ENCODE peak calls at places on chromosomes 6 and 20, in eight cellular contexts. D, K, E, B, Z, L, M and P are unnamed samples.

GRCh38 chr6:143232849-143233248 is 172.2 kb downstream of the AIG1 start:
- DNase-seq in D (peak), K (peak), E (peak), B (peak), Z (no peak), L (no peak), M (peak), P (no peak)

GRCh38 chr6:84696181-84696580 is 68.2 kb downstream of the TBX18 start:
- DNase-seq in D (no peak), K (no peak), E (no peak), B (no peak), Z (no peak), L (no peak), M (no peak), P (no peak)

GRCh38 chr6:133889557-133890301 is 816 bp downstream of the TCF21 start:
- DNase-seq in D (no peak), K (no peak), E (no peak), B (peak), Z (no peak), L (no peak), M (no peak), P (peak)

GRCh38 chr6:143299253-143300166 is 151.0 kb downstream of the ADAT2 start:
- DNase-seq in D (no peak), K (no peak), E (no peak), B (no peak), Z (no peak), L (no peak), M (no peak), P (no peak)

GRCh38 chr20:45833883-45834796 is 541 bp downstream of the SNX21 start:
- DNase-seq in D (peak), K (peak), E (peak), B (peak), Z (peak), L (peak), M (peak), P (peak)

GRCh38 chr6:21808551-21809181 is 215.1 kb downstream of the SOX4 start:
- DNase-seq in D (peak), K (peak), E (peak), B (peak), Z (no peak), L (no peak), M (no peak), P (peak)

GRCh38 chr6:18380165-18380564 is 7.0 kb upstream of the RNF144B start:
- DNase-seq in D (no peak), K (no peak), E (no peak), B (no peak), Z (no peak), L (no peak), M (no peak), P (no peak)

GRCh38 chr6:38218235-38218634 is 398.7 kb downstream of the ZFAND3 start:
- DNase-seq in D (no peak), K (no peak), E (no peak), B (no peak), Z (no peak), L (no peak), M (no peak), P (no peak)

GRCh38 chr6:156425374-156425773 is 351.8 kb upstream of the ARID1B start:
- DNase-seq in D (peak), K (no peak), E (no peak), B (no peak), Z (no peak), L (no peak), M (no peak), P (no peak)

GRCh38 chr20:62787329-62787728 is 8.9 kb upstream of the MRGBP start:
- DNase-seq in D (peak), K (no peak), E (no peak), B (no peak), Z (no peak), L (no peak), M (no peak), P (no peak)

GRCh38 chr20:19522080-19522801 is 235.8 kb upstream of the RIN2 start:
- DNase-seq in D (no peak), K (peak), E (no peak), B (no peak), Z (no peak), L (no peak), M (no peak), P (no peak)

GRCh38 chr20:19993937-19994667 is 23.1 kb upstream of the NAA20 start:
- DNase-seq in D (peak), K (no peak), E (no peak), B (peak), Z (no peak), L (no peak), M (peak), P (no peak)

GRCh38 chr6:138278326-138278725 is 60.0 kb upstream of the PBOV1 start:
- DNase-seq in D (no peak), K (no peak), E (no peak), B (no peak), Z (peak), L (no peak), M (peak), P (no peak)

GRCh38 chr6:82264824-82265223 is 17.3 kb upstream of the IBTK start:
- DNase-seq in D (no peak), K (no peak), E (no peak), B (no peak), Z (no peak), L (no peak), M (no peak), P (no peak)

GRCh38 chr20:35952480-35953410 is 1.6 kb downstream of the SCAND1 start:
- DNase-seq in D (peak), K (no peak), E (no peak), B (no peak), Z (no peak), L (no peak), M (peak), P (no peak)

GRCh38 chr20:41249371-41249770 is 68.2 kb downstream of the ZHX3 start:
- DNase-seq in D (peak), K (peak), E (peak), B (peak), Z (peak), L (peak), M (peak), P (peak)

GRCh38 chr6:107673076-107673494 is 151.0 kb downstream of the SCML4 start:
- DNase-seq in D (no peak), K (no peak), E (no peak), B (peak), Z (no peak), L (no peak), M (no peak), P (no peak)

GRCh38 chr6:109237082-109237985 is 142.0 kb downstream of the CEP57L1 start:
- DNase-seq in D (peak), K (no peak), E (no peak), B (no peak), Z (no peak), L (no peak), M (no peak), P (no peak)

GRCh38 chr6:169190144-169190584 is 63.5 kb downstream of the THBS2 start:
- DNase-seq in D (no peak), K (peak), E (peak), B (peak), Z (peak), L (no peak), M (no peak), P (peak)

GRCh38 chr6:163176097-163176496 is 238.4 kb upstream of the QKI start:
- DNase-seq in D (no peak), K (no peak), E (no peak), B (no peak), Z (no peak), L (no peak), M (no peak), P (no peak)

GRCh38 chr20:1462001-1462400 is 4.6 kb downstream of the NSFL1C start:
- DNase-seq in D (no peak), K (no peak), E (no peak), B (no peak), Z (no peak), L (no peak), M (no peak), P (no peak)

GRCh38 chr6:105310371-105310770 is 92.5 kb downstream of the PREP start:
- DNase-seq in D (no peak), K (no peak), E (peak), B (no peak), Z (no peak), L (no peak), M (no peak), P (no peak)

GRCh38 chr20:34037767-34038166 is 44.1 kb downstream of the RALY start:
- DNase-seq in D (no peak), K (no peak), E (no peak), B (no peak), Z (no peak), L (peak), M (no peak), P (peak)

GRCh38 chr6:53440331-53440730 is 91.6 kb upstream of the ELOVL5 start:
- DNase-seq in D (no peak), K (no peak), E (no peak), B (no peak), Z (no peak), L (no peak), M (no peak), P (no peak)

GRCh38 chr6:13794184-13794583 is 20.2 kb downstream of the MCUR1 start:
- DNase-seq in D (peak), K (no peak), E (no peak), B (no peak), Z (no peak), L (no peak), M (peak), P (no peak)

GRCh38 chr6:161393839-161394364 is 120.0 kb upstream of the AGPAT4 start:
- DNase-seq in D (peak), K (peak), E (peak), B (peak), Z (peak), L (peak), M (peak), P (no peak)

GRCh38 chr20:3101737-3102574 is 17.4 kb upstream of the AVP start:
- DNase-seq in D (no peak), K (peak), E (no peak), B (no peak), Z (no peak), L (no peak), M (no peak), P (no peak)

GRCh38 chr6:81749704-81750103 is 2.8 kb downstream of the TENT5A start:
- DNase-seq in D (no peak), K (no peak), E (no peak), B (peak), Z (no peak), L (no peak), M (no peak), P (no peak)

GRCh38 chr6:112796712-112797111 is 449.6 kb downstream of the RFPL4B start:
- DNase-seq in D (no peak), K (no peak), E (no peak), B (no peak), Z (no peak), L (no peak), M (no peak), P (no peak)

GRCh38 chr6:39223535-39223934 is 5.7 kb downstream of the KCNK5 start:
- DNase-seq in D (no peak), K (peak), E (no peak), B (no peak), Z (no peak), L (no peak), M (no peak), P (peak)

DNA sequence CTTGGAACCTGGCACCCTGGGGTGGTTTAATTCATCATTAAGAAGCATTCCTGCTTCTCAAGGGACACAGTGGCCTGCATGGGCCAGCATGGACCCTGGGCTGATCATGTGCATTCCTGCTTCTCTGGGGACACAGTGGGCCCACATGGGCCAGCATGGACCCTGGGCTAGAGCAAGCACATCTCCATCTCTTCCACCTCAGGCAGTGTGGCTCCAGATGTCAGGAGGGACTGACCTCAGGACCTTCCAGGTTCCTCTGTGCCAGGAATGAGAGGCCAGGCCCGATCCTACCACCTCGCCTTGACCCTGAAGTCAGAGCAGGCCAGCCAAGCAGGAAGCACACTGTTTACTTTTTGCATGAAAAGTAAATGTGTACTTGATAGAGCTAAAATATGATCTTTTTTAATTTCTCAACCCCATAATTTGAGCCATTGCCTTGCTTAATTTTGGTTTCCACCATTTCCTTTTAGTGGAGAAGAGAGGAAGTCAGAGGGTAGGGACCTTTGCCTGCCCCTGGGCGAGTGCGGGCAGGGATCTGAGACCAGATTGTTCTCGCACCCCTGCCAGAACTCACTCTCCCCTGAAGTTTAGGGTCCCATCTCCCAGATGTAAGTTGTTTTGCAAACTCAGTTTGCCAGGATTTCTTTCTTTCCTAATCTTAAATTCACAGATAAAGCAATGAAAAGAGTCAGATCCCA is 25.9 kb downstream of the SPATA2 start:
- DNase-seq in D (no peak), K (no peak), E (peak), B (no peak), Z (peak), L (no peak), M (no peak), P (no peak)
- TF ChIP-seq POLR2A in D (no peak), K (no peak), E (no peak), B (no peak), Z (no peak), L (no peak), M (no peak), P (no peak)

GRCh38 chr6:167103041-167103816 is 19.7 kb upstream of the CCR6 start:
- DNase-seq in D (no peak), K (no peak), E (peak), B (no peak), Z (no peak), L (no peak), M (no peak), P (no peak)

GRCh38 chr6:167102318-167102717 is 20.6 kb upstream of the CCR6 start:
- DNase-seq in D (no peak), K (no peak), E (peak), B (no peak), Z (no peak), L (no peak), M (no peak), P (no peak)

GRCh38 chr6:167106401-167106800 is 16.5 kb upstream of the CCR6 start:
- DNase-seq in D (no peak), K (no peak), E (no peak), B (no peak), Z (no peak), L (no peak), M (no peak), P (no peak)

GRCh38 chr6:167105060-167105459 is 17.8 kb upstream of the CCR6 start:
- DNase-seq in D (no peak), K (no peak), E (peak), B (no peak), Z (no peak), L (no peak), M (no peak), P (no peak)

GRCh38 chr6:167104388-167104787 is 18.5 kb upstream of the CCR6 start:
- DNase-seq in D (no peak), K (no peak), E (no peak), B (no peak), Z (no peak), L (no peak), M (no peak), P (no peak)
- TF ChIP-seq POLR2A in D (no peak), K (no peak), E (no peak), B (no peak), Z (no peak), L (no peak), M (no peak), P (no peak)

DNA sequence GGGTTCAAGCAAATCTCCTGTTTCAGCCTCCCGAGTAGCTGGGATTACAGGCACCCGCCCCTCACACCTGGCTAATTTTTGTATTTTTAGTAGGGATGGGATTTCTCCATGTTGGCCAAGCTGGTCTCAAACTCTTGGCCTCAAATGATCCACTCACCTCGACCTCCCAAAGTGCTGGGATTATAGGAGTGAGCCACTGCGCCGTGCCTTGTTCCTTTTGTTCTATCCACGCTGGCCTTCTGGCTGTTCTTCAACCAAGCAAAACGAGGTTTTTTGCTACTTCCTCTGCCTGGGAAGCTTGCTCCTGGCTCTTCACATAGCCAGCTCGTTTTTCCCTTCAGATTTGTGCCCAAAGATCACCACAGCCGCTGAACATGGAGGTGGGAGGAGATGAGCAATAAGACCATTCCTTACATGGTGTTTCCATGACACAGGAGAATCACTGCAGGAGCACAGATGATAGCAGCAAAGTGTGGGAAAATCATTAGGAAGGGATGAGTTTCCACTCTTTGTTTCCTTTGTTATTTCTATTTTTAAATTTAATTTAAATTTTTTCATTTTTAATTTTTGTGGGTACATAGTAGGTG is 201.0 kb upstream of the ZNF217 start:
- DNase-seq in D (no peak), K (no peak), E (peak), B (no peak), Z (no peak), L (no peak), M (no peak), P (no peak)
- TF ChIP-seq POLR2A in D (no peak), K (no peak), E (no peak), B (no peak), Z (no peak), L (no peak), M (no peak), P (no peak)

GRCh38 chr20:329325-329695 is 4.0 kb downstream of the SOX12 start:
- DNase-seq in D (peak), K (no peak), E (no peak), B (no peak), Z (no peak), L (no peak), M (no peak), P (no peak)

GRCh38 chr20:327041-327945 is 1.9 kb downstream of the SOX12 start:
- DNase-seq in D (peak), K (peak), E (peak), B (peak), Z (peak), L (peak), M (peak), P (peak)

GRCh38 chr20:329851-330232 is 4.5 kb downstream of the SOX12 start:
- DNase-seq in D (no peak), K (peak), E (no peak), B (no peak), Z (no peak), L (no peak), M (no peak), P (no peak)

GRCh38 chr20:327946-328563 is 2.7 kb downstream of the SOX12 start:
- DNase-seq in D (peak), K (peak), E (no peak), B (peak), Z (no peak), L (no peak), M (no peak), P (peak)

DNA sequence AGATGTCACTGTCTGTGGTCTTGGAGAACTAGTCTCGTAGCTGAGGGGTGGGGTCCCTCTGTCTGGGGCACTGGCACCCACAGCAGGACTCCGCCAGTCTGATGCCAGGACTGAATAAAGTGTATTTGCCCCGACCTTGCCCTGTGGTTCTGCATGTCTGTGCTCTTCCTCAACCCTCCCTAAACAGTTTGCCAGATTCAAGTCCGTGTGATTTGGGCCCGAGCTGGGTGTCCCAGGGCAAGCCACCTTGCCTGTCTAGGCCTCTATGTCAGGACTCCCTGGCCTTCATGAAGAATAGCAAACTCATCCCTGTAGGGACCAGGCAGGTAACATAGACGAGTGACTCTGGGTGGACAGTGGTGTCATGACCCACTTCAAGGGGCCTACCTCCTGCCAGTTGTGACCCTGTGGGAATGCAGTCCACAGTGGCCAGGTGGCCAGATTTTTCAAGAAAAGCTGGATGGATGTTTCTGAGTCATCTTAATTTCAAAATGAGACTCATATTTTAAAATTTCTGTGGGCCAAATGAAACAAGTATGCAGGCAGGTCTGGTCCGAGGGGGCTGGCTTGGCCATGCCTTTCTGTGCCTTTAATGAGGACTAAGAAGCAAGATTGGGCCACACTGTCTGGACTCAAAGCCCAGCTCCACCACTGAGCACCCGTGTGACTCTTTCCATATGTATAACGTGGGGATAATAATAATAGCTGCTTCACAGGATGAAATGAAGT is 3.4 kb downstream of the SOX12 start:
- DNase-seq in D (no peak), K (no peak), E (no peak), B (no peak), Z (no peak), L (no peak), M (no peak), P (no peak)
- TF ChIP-seq POLR2A in D (no peak), K (no peak), E (no peak), B (no peak), Z (no peak), L (no peak), M (peak), P (no peak)